ENCODE peak calls at places on chromosomes 3 and 15, in nine cellular contexts. E is H1, W is heart left ventricle, K is tibial artery, I is stomach, T is cardiac muscle cell, G is fibroblast of lung, C is left ventricle myocardium inferior, Z is GM06990. P is an unnamed sample. For H3K27me3, the result is how much of the 10 kb centered on the place peaks cover.

GRCh38 chr15:35697549-35698299 is 151.8 kb upstream of the DPH6 start:
- DNase-seq in K (no peak), I (no peak), G (peak), T (peak), E (no peak), Z (no peak), W (no peak), C (no peak), P (no peak)

GRCh38 chr3:8561365-8561764 is 59.7 kb downstream of the LMCD1 start:
- DNase-seq in G (peak), W (peak), C (peak), I (no peak), Z (no peak), K (peak), E (no peak), T (peak), P (no peak)

GRCh38 chr3:51982838-51983577 is at the start of gene ACY1:
- DNase-seq in E (peak), I (peak), C (peak), K (peak), W (peak), Z (peak), T (peak), G (peak), P (peak)

GRCh38 chr3:111714305-111714704 is 119.2 kb upstream of the ZBED2 start:
- DNase-seq in W (no peak), K (no peak), T (peak), C (no peak), I (no peak), G (peak), Z (no peak), E (no peak), P (no peak)

GRCh38 chr3:189372205-189372764 is 200.5 kb downstream of the TPRG1 start:
- DNase-seq in K (no peak), E (no peak), G (no peak), Z (no peak), T (no peak), W (no peak), I (no peak), C (no peak), P (no peak)

GRCh38 chr15:32898991-32899613 is 181.3 kb downstream of the GREM1 start:
- DNase-seq in C (no peak), K (no peak), W (no peak), T (no peak), I (no peak), E (peak), G (no peak), Z (peak), P (no peak)

GRCh38 chr3:159045279-159045678 is 243.4 kb downstream of the MFSD1 start:
- DNase-seq in I (no peak), W (no peak), T (no peak), Z (no peak), G (no peak), C (no peak), K (no peak), E (no peak), P (no peak)

GRCh38 chr3:180913582-180914404 is 1.3 kb downstream of the FXR1 start:
- DNase-seq in C (no peak), W (no peak), I (no peak), K (no peak), E (no peak), Z (no peak), G (peak), T (peak), P (no peak)

GRCh38 chr3:11953350-11953749 is 50.8 kb upstream of the SYN2 start:
- DNase-seq in I (no peak), E (no peak), W (no peak), K (no peak), T (no peak), G (no peak), C (no peak), Z (no peak), P (no peak)

GRCh38 chr3:80232760-80233159 is 465.0 kb upstream of the ROBO1 start:
- DNase-seq in E (no peak), K (no peak), G (peak), Z (no peak), C (no peak), T (peak), I (no peak), W (no peak), P (no peak)

GRCh38 chr3:183328823-183329222 is 75.8 kb downstream of the B3GNT5 start:
- DNase-seq in C (no peak), I (no peak), T (peak), G (peak), K (no peak), W (no peak), E (no peak), Z (no peak), P (no peak)

GRCh38 chr3:195888981-195889842 is 19.1 kb downstream of the TNK2 start:
- DNase-seq in K (no peak), T (no peak), Z (no peak), C (no peak), I (no peak), G (no peak), W (no peak), E (no peak), P (no peak)

GRCh38 chr15:66702770-66703539 is 919 bp downstream of the SMAD6 start:
- DNase-seq in K (no peak), E (peak), T (peak), W (peak), C (peak), G (peak), I (peak), Z (peak), P (no peak)

GRCh38 chr3:18103591-18103990 is 321.5 kb downstream of the SATB1 start:
- DNase-seq in G (no peak), Z (no peak), K (no peak), W (no peak), T (no peak), C (no peak), I (no peak), E (no peak), P (no peak)

GRCh38 chr3:186110975-186111974 is 2.4 kb upstream of the ETV5 start:
- DNase-seq in T (no peak), C (no peak), K (peak), Z (no peak), I (no peak), G (no peak), W (no peak), E (no peak), P (no peak)

GRCh38 chr3:113668015-113668414 is 28.4 kb downstream of the USF3 start:
- DNase-seq in K (no peak), C (no peak), Z (no peak), E (no peak), I (no peak), T (peak), W (no peak), G (peak), P (no peak)

GRCh38 chr3:3499012-3499411 is 300.2 kb upstream of the LRRN1 start:
- DNase-seq in K (no peak), E (no peak), Z (no peak), I (no peak), W (no peak), G (no peak), C (no peak), T (no peak), P (no peak)

GRCh38 chr15:41125063-41125669 is 9.1 kb upstream of the INO80 start:
- DNase-seq in C (no peak), G (no peak), T (no peak), I (no peak), K (no peak), Z (no peak), E (no peak), W (no peak), P (no peak)

GRCh38 chr15:41122849-41123248 is 6.8 kb upstream of the INO80 start:
- DNase-seq in G (no peak), K (no peak), T (no peak), I (no peak), C (no peak), Z (no peak), E (no peak), W (no peak), P (no peak)

GRCh38 chr15:41121951-41122350 is 5.9 kb upstream of the INO80 start:
- DNase-seq in W (no peak), K (no peak), I (no peak), E (no peak), Z (no peak), C (no peak), G (no peak), T (no peak), P (no peak)

GRCh38 chr15:41125950-41126642 is 10.0 kb upstream of the INO80 start:
- DNase-seq in C (no peak), W (no peak), G (no peak), K (no peak), T (no peak), E (no peak), Z (no peak), I (no peak), P (no peak)

GRCh38 chr15:41124058-41124457 is 8.0 kb upstream of the INO80 start:
- DNase-seq in K (no peak), C (no peak), W (no peak), Z (no peak), I (no peak), G (no peak), E (no peak), T (no peak), P (no peak)
- H3K27me3 ChIP-seq in K (under half), C (under half), W (under half), Z (under half), I (under half), G (under half), E (under half), T (under half), P (under half)

GRCh38 chr3:179765396-179765795 is 112.6 kb downstream of the USP13 start:
- DNase-seq in E (no peak), T (no peak), G (no peak), I (no peak), W (no peak), Z (no peak), K (no peak), C (no peak), P (no peak)

GRCh38 chr3:179769411-179770247 is 116.8 kb downstream of the USP13 start:
- DNase-seq in C (no peak), K (no peak), T (no peak), Z (no peak), E (no peak), I (no peak), G (no peak), W (no peak), P (no peak)

GRCh38 chr3:179766416-179767133 is 113.7 kb downstream of the USP13 start:
- DNase-seq in E (no peak), C (no peak), K (no peak), G (no peak), W (no peak), I (no peak), Z (no peak), T (no peak), P (no peak)

GRCh38 chr3:179771797-179772196 is 119.0 kb downstream of the USP13 start:
- DNase-seq in W (no peak), Z (no peak), K (no peak), I (no peak), C (no peak), E (no peak), T (no peak), G (no peak), P (no peak)

DNA sequence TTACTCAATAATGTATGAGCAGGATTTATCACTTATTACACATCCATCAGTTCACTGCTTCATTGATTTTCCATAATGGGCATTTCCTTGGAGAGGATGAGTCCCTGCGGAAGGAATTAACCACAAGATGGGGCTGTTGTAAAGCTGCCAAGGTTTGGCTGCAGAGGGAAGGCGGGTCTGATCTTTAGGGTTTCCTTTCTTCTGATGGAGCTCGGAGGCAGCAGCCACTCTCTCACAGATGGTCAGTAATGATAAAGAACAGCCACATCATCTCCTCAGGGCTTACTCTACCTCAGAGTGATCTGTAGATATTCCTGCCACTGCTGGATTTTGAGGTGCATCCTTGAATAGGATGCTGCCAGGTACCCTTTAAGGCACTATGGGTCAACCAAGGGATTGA is 115.2 kb downstream of the USP13 start:
- DNase-seq in G (peak), E (peak), C (no peak), T (peak), K (no peak), I (no peak), W (no peak), Z (no peak), P (no peak)
- TF ChIP-seq CTCF in G (peak), E (peak), C (peak), T (peak), K (no peak), I (peak), W (peak), Z (peak), P (no peak)

DNA sequence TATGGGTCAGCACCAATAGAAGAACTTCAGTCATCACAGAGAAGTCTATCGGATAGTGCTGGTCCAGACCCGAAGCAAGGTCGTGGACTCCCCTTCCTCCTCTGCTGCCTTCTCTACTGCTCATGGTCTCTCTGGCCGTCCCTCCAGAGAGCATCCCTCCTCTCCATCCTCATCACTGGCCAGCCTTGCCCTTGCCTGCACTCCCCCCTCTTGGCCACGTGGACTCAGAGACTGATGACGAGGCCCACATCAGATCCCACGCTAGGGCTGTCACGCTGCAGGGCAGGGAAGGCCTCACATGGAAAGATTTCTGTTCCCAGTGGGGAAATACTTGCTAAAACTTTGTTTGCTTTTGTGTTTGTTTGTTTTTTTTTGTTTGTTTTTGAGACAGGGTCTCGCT is 35.3 kb downstream of the IGDCC3 start:
- DNase-seq in Z (no peak), C (no peak), W (no peak), I (no peak), G (no peak), T (no peak), K (no peak), E (no peak), P (no peak)
- H3K27me3 ChIP-seq in Z (under half), C (under half), W (under half), I (under half), G (under half), T (under half), K (under half), E (under half), P (under half)

DNA sequence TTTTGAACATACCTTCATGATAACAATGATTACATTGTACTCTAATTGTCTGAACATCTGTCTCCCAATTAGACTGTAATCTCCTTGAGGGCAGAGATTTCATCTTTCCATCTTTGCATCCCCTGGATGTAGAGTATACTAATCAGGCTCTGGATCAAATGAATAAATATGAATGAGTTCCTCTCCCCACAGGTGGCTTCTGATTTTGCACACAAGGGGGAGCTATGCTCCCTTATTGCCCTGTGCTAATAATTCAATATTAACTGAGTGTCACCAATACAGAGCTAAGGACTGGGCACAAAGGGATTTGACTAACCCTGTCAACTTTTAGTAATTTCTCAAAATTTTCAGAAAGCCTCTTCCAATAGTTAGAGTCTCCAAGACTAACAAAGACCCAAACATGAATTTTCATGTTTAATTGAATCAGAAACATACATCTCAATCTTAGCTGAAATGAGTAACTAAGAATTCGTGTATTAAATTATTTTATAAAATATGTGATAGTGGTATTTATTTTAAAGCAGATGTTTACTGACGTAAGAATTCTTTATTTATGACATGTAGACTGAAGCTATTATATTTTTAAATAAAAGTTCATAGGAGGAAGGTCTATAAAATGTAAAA is 3.0 kb downstream of the DUOXA1 start:
- DNase-seq in W (no peak), T (peak), K (no peak), Z (no peak), I (peak), G (no peak), E (no peak), C (no peak), P (no peak)
- TF ChIP-seq CTCF in W (peak), T (peak), K (peak), Z (peak), I (peak), G (peak), E (peak), C (peak), P (peak)

GRCh38 chr15:74958908-74959642 is 2.5 kb upstream of the RPP25 start:
- DNase-seq in E (peak), C (no peak), I (no peak), K (no peak), T (no peak), Z (no peak), W (no peak), G (no peak), P (no peak)
- H3K27me3 ChIP-seq in E (under half), C (under half), I (under half), K (under half), T (under half), Z (under half), W (under half), G (under half), P (under half)

GRCh38 chr3:160758929-160759577 is 3.0 kb downstream of the PPM1L start:
- DNase-seq in C (no peak), I (no peak), K (no peak), W (no peak), E (no peak), Z (no peak), G (no peak), T (no peak), P (no peak)
- TF ChIP-seq CTCF in C (peak), I (peak), K (peak), W (peak), E (no peak), Z (no peak), G (no peak), T (no peak), P (no peak)

GRCh38 chr15:73366766-73367623 is 1.8 kb downstream of the HCN4 start:
- DNase-seq in C (no peak), G (no peak), E (peak), W (no peak), T (no peak), K (no peak), I (no peak), Z (no peak), P (no peak)
- H3K27me3 ChIP-seq in C (half or more), G (under half), E (under half), W (half or more), T (under half), K (under half), I (half or more), Z (under half), P (under half)

DNA sequence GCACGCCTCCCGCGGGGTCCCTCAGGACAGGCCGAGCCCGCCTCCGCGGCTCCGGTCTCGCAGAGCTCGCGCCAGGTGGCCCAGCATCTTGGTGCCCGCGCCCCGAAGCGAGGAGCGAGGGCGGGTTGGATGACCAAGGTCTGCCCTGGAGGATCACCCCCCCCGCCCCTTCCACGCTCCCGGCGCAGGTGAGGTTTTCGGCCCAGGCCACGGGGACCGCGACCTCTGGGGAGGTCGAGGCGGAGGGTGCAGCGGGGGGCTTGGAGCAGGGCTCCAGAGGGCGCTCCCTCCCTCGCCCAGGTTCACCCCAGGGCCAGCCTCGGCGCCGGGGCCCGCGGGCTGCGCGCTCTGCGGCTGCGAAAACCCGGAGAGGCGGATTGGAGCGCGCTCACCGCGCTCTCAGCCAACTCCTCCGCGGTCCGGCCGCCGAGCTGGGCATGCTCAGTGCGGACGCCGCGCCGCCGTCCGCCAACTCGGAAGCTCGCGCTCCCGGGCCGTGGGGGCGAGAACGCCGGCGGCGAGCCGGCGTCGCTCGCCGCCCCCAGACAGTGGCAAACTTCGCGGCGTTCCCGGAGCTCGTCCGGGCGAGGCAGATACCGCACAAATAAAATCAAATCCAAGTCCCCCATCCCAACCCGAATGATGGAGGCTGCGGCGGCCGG is at the start of gene MED12L:
- DNase-seq in E (peak), Z (peak), G (peak), T (peak), W (peak), K (peak), I (peak), C (peak), P (peak)
- TF ChIP-seq CTCF in E (no peak), Z (peak), G (no peak), T (peak), W (peak), K (no peak), I (no peak), C (no peak), P (no peak)

DNA sequence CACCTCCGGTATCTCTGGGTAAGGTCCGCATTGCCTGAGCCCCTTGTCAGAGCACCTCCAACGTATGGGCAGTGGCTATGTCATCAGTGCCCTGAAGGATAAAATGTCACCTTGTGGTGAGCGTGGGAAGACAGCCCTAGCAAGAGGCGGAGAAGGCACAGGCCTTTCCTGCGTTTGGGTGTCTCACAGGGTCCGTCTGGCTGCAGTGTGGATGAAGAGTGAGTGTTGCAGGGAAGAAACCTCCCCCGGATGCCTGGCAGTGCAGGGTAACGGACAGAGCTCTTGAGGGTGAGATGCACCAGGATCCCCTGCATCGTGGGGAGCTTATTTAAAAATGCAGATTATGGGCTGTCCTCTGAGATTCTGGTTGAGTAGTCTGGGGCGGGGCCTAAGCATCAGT is 68.4 kb downstream of the FAM43A start:
- DNase-seq in W (no peak), T (no peak), K (no peak), G (no peak), Z (no peak), E (no peak), I (no peak), C (no peak), P (no peak)
- H3K27me3 ChIP-seq in W (under half), T (under half), K (under half), G (under half), Z (under half), E (under half), I (under half), C (under half), P (under half)